ENCODE peak calls at places on chromosomes 1 and 21, in ten cellular contexts. W is fibroblast of lung, R is heart left ventricle, K is left ventricle myocardium inferior, L is IMR-90, B is LNCaP clone FGC, I is ovary, E is neural progenitor cell, M is fibroblast of the aortic adventitia, G is GM06990. A is an unnamed sample.

GRCh38 chr1:161121838-161122237 is 3.9 kb downstream of the NIT1 start:
- DNase-seq in M (no peak), B (no peak), E (no peak), G (no peak), W (no peak), K (no peak), I (no peak), R (no peak), L (no peak), A (no peak)

GRCh38 chr21:43362306-43362927 is 64.5 kb downstream of the SIK1 start:
- DNase-seq in R (peak; percentile 90), M (peak; percentile 29), L (peak; percentile 86), G (peak; percentile 87), E (peak; percentile 48), I (peak; percentile 82), W (peak; percentile 71), K (peak; percentile 84), B (no peak), A (peak; percentile 88)

GRCh38 chr1:116255933-116256649 is 117.0 kb upstream of the ATP1A1 start:
- DNase-seq in R (no peak), L (no peak), M (no peak), B (no peak), E (no peak), W (peak; percentile 0), K (no peak), I (no peak), G (no peak), A (no peak)

GRCh38 chr1:167499657-167500056 is 18.7 kb downstream of the CD247 start:
- DNase-seq in M (no peak), W (no peak), B (no peak), G (peak; percentile 52), K (no peak), R (no peak), E (no peak), I (no peak), L (no peak), A (no peak)

GRCh38 chr1:20992327-20993056 is 184.2 kb downstream of the EIF4G3 start:
- DNase-seq in G (peak; percentile 5), B (no peak), W (peak; percentile 17), I (no peak), L (peak; percentile 55), M (peak; percentile 29), E (no peak), R (no peak), K (no peak), A (no peak)

GRCh38 chr1:211638723-211639122 is 36.7 kb downstream of the NEK2 start:
- DNase-seq in I (no peak), G (no peak), B (no peak), W (peak; percentile 19), R (no peak), M (no peak), K (no peak), E (no peak), L (no peak), A (no peak)

GRCh38 chr1:205374205-205375078 is 17.7 kb upstream of the KLHDC8A start:
- DNase-seq in I (no peak), E (no peak), K (no peak), L (peak; percentile 89), M (peak; percentile 88), W (peak; percentile 90), G (no peak), B (no peak), R (no peak), A (no peak)

GRCh38 chr1:93728480-93729131 is 47.0 kb upstream of the BCAR3 start:
- DNase-seq in I (no peak), R (peak; percentile 48), L (no peak), E (no peak), K (peak; percentile 57), M (peak; percentile 34), B (no peak), W (no peak), G (no peak), A (no peak)

GRCh38 chr1:11701551-11701961 is 10.0 kb downstream of the DRAXIN start:
- DNase-seq in W (no peak), I (no peak), B (no peak), G (no peak), K (no peak), L (no peak), M (no peak), E (peak; percentile 42), R (no peak), A (no peak)

GRCh38 chr1:233406339-233406960 is 78.9 kb downstream of the MAP3K21 start:
- DNase-seq in B (no peak), R (no peak), K (no peak), G (no peak), E (no peak), L (no peak), M (no peak), I (no peak), W (peak; percentile 20), A (no peak)

GRCh38 chr21:38171723-38172344 is 85.0 kb upstream of the KCNJ15 start:
- DNase-seq in E (peak; percentile 72), W (peak; percentile 75), B (no peak), L (peak; percentile 45), I (no peak), G (no peak), M (peak; percentile 14), R (no peak), K (no peak), A (no peak)
- TF ChIP-seq CTCF in E (no peak), W (peak; percentile 34), B (no peak), L (peak; percentile 11), I (no peak), G (no peak), M (no peak), R (no peak), K (no peak), A (no peak)

GRCh38 chr1:215667796-215668195 is 100.7 kb downstream of the KCTD3 start:
- DNase-seq in B (no peak), L (no peak), R (no peak), G (no peak), K (no peak), M (no peak), I (no peak), E (no peak), W (no peak), A (no peak)

GRCh38 chr1:215673943-215674342 is 106.8 kb downstream of the KCTD3 start:
- DNase-seq in R (no peak), M (no peak), E (no peak), L (no peak), K (no peak), W (no peak), B (no peak), I (no peak), G (no peak), A (no peak)

GRCh38 chr1:215672482-215672881 is 105.4 kb downstream of the KCTD3 start:
- DNase-seq in M (no peak), R (no peak), E (no peak), W (no peak), G (no peak), I (no peak), K (no peak), B (no peak), L (no peak), A (no peak)

GRCh38 chr1:215665212-215665611 is 98.1 kb downstream of the KCTD3 start:
- DNase-seq in B (no peak), I (no peak), W (peak; percentile 97), L (peak; percentile 94), R (no peak), E (no peak), K (no peak), M (peak; percentile 7), G (no peak), A (no peak)

DNA sequence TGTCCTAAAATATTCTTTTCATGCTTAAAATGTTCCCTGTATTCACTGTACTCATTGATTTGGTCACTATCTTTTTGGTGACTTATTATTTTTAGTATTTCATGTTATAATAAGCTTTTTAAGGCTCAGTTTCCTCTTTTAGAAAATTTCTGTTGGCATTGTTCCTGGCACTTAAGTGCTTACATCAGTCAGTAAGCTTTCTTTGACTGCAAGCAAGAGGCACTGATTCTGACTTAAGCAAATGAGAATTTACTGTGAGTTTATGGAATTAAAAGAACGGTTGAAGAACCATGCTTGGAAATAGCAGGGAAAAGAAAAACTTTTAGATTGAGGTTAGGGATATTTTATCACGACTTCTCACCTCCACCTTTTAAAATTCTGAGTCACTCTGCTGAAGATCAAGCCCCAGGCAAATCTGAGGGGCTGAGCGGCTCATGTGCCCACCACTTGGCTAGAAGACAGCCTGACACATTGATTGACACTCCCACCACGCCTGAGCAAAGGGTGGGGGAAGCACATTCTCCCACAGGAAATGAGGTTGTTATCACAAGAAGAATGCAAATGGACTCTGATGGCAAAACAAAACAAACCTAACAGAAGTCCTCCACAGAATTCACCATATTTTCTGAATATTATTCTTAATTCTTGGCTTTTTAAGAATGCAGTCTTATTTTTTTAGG is 102.8 kb downstream of the KCTD3 start:
- DNase-seq in M (no peak), B (no peak), G (no peak), E (no peak), I (no peak), R (no peak), L (peak; percentile 54), K (no peak), W (peak; percentile 49), A (no peak)
- H3K4me3 ChIP-seq in M (no peak overlapping the region), B (no peak overlapping the region), G (no peak overlapping the region), E (no peak overlapping the region), I (no peak overlapping the region), R (no peak overlapping the region), L (no peak overlapping the region), K (no peak overlapping the region), W (no peak overlapping the region), A (no peak overlapping the region)

GRCh38 chr1:180593382-180593781 is 34.6 kb downstream of the OVAAL start:
- DNase-seq in R (no peak), I (no peak), E (no peak), G (no peak), B (no peak), L (no peak), M (no peak), W (no peak), K (no peak), A (no peak)
- TF ChIP-seq CTCF in R (no peak), I (no peak), E (no peak), G (no peak), B (no peak), L (no peak), M (no peak), W (no peak), K (no peak), A (no peak)

GRCh38 chr21:37627561-37627960 is 261.0 kb downstream of the DYRK1A start:
- DNase-seq in G (no peak), W (no peak), B (no peak), R (no peak), E (no peak), I (no peak), K (no peak), M (no peak), L (no peak), A (no peak)

GRCh38 chr21:37626320-37626719 is 259.7 kb downstream of the DYRK1A start:
- DNase-seq in M (no peak), W (no peak), E (no peak), R (no peak), K (no peak), G (no peak), I (no peak), B (no peak), L (no peak), A (no peak)

GRCh38 chr21:37627074-37627473 is 260.5 kb downstream of the DYRK1A start:
- DNase-seq in R (no peak), W (no peak), I (no peak), L (no peak), M (no peak), G (no peak), B (no peak), E (no peak), K (no peak), A (no peak)

GRCh38 chr21:37631319-37632117 is 264.9 kb downstream of the DYRK1A start:
- DNase-seq in G (peak; percentile 54), E (peak; percentile 76), W (no peak), K (no peak), L (no peak), B (no peak), I (no peak), M (no peak), R (peak; percentile 25), A (no peak)

GRCh38 chr21:37628362-37628761 is 261.8 kb downstream of the DYRK1A start:
- DNase-seq in W (no peak), B (no peak), G (no peak), E (no peak), I (no peak), L (no peak), M (no peak), R (no peak), K (no peak), A (no peak)
- H3K4me3 ChIP-seq in W (no peak overlapping the region), B (no peak overlapping the region), G (no peak overlapping the region), E (no peak overlapping the region), I (no peak overlapping the region), L (no peak overlapping the region), M (no peak overlapping the region), R (no peak overlapping the region), K (no peak overlapping the region), A (no peak overlapping the region)

A was measured in BE2C.